ENCODE peak calls at places on chromosomes 3 and 15, in five cellular contexts. One of them, this sample, is unnamed.

GRCh38 chr3:47333907-47334306 is 46.9 kb upstream of the PTPN23 start:
- DNase-seq in foreskin keratinocyte: no peak
- DNase-seq in breast epithelium: no peak
- DNase-seq in right lobe of liver: no peak
- DNase-seq in pancreas: no peak
- DNase-seq in this sample: no peak

GRCh38 chr3:184305577-184305976 is 6.5 kb downstream of the PSMD2 start:
- DNase-seq in breast epithelium: no peak
- DNase-seq in foreskin keratinocyte: no peak
- DNase-seq in right lobe of liver: no peak
- DNase-seq in pancreas: no peak
- DNase-seq in this sample: no peak

GRCh38 chr3:65142476-65142875 is 454.7 kb upstream of the ADAMTS9 start:
- DNase-seq in breast epithelium: no peak
- DNase-seq in pancreas: no peak
- DNase-seq in right lobe of liver: no peak
- DNase-seq in foreskin keratinocyte: no peak
- DNase-seq in this sample: no peak

GRCh38 chr15:68113273-68113672 is 59.2 kb downstream of the PIAS1 start:
- DNase-seq in foreskin keratinocyte: no peak
- DNase-seq in breast epithelium: no peak
- DNase-seq in pancreas: no peak
- DNase-seq in right lobe of liver: peak
- DNase-seq in this sample: no peak

GRCh38 chr15:77507151-77507847 is 86.6 kb downstream of the HMG20A start:
- DNase-seq in right lobe of liver: no peak
- DNase-seq in foreskin keratinocyte: peak
- DNase-seq in pancreas: peak
- DNase-seq in breast epithelium: peak
- DNase-seq in this sample: no peak

GRCh38 chr3:152626226-152626625 is 208.7 kb upstream of the P2RY1 start:
- DNase-seq in breast epithelium: no peak
- DNase-seq in foreskin keratinocyte: peak
- DNase-seq in right lobe of liver: no peak
- DNase-seq in pancreas: no peak
- DNase-seq in this sample: no peak

GRCh38 chr3:187967097-187967496 is 186.9 kb upstream of the LPP start:
- DNase-seq in breast epithelium: no peak
- DNase-seq in pancreas: no peak
- DNase-seq in foreskin keratinocyte: no peak
- DNase-seq in right lobe of liver: no peak
- DNase-seq in this sample: no peak

GRCh38 chr3:120393761-120394160 is 44.6 kb upstream of the LRRC58 start:
- DNase-seq in foreskin keratinocyte: peak
- DNase-seq in right lobe of liver: no peak
- DNase-seq in pancreas: no peak
- DNase-seq in breast epithelium: no peak
- DNase-seq in this sample: no peak

GRCh38 chr3:10693457-10693856 is 122.6 kb upstream of the SLC6A11 start:
- DNase-seq in right lobe of liver: no peak
- DNase-seq in breast epithelium: no peak
- DNase-seq in pancreas: no peak
- DNase-seq in foreskin keratinocyte: no peak
- DNase-seq in this sample: no peak

GRCh38 chr15:96341465-96342142 is 11.1 kb downstream of the NR2F2 start:
- DNase-seq in foreskin keratinocyte: no peak
- DNase-seq in breast epithelium: no peak
- DNase-seq in pancreas: no peak
- DNase-seq in right lobe of liver: peak
- DNase-seq in this sample: no peak

GRCh38 chr15:71804695-71805470 is 5.5 kb upstream of the NR2E3 start:
- DNase-seq in pancreas: no peak
- DNase-seq in foreskin keratinocyte: no peak
- DNase-seq in right lobe of liver: no peak
- DNase-seq in breast epithelium: no peak
- DNase-seq in this sample: no peak

GRCh38 chr3:49006591-49007067 is 562 bp upstream of the WDR6 start:
- DNase-seq in breast epithelium: no peak
- DNase-seq in pancreas: peak
- DNase-seq in right lobe of liver: no peak
- DNase-seq in foreskin keratinocyte: no peak
- DNase-seq in this sample: no peak

GRCh38 chr3:123833398-123833785 is 50.7 kb downstream of the MYLK start:
- DNase-seq in breast epithelium: no peak
- DNase-seq in right lobe of liver: no peak
- DNase-seq in pancreas: no peak
- DNase-seq in foreskin keratinocyte: no peak
- DNase-seq in this sample: no peak

GRCh38 chr3:142929890-142930289 is 33.6 kb downstream of the PAQR9 start:
- DNase-seq in right lobe of liver: no peak
- DNase-seq in breast epithelium: no peak
- DNase-seq in foreskin keratinocyte: no peak
- DNase-seq in pancreas: no peak
- DNase-seq in this sample: no peak

GRCh38 chr3:153260681-153261080 is 98.7 kb downstream of the RAP2B start:
- DNase-seq in pancreas: no peak
- DNase-seq in right lobe of liver: no peak
- DNase-seq in foreskin keratinocyte: no peak
- DNase-seq in breast epithelium: no peak
- DNase-seq in this sample: no peak

GRCh38 chr15:34851751-34852150 is 56.4 kb upstream of the ACTC1 start:
- DNase-seq in breast epithelium: no peak
- DNase-seq in right lobe of liver: no peak
- DNase-seq in pancreas: no peak
- DNase-seq in foreskin keratinocyte: no peak
- DNase-seq in this sample: no peak

GRCh38 chr3:46440531-46441294 is 24.0 kb downstream of the LTF start:
- DNase-seq in foreskin keratinocyte: no peak
- DNase-seq in pancreas: no peak
- DNase-seq in breast epithelium: no peak
- DNase-seq in right lobe of liver: no peak
- DNase-seq in this sample: no peak

GRCh38 chr15:75697523-75698398 is 14.9 kb downstream of the CSPG4 start:
- DNase-seq in right lobe of liver: no peak
- DNase-seq in breast epithelium: no peak
- DNase-seq in pancreas: no peak
- DNase-seq in foreskin keratinocyte: peak
- DNase-seq in this sample: no peak

GRCh38 chr3:159785276-159785675 is 203.4 kb upstream of the IL12A start:
- DNase-seq in pancreas: no peak
- DNase-seq in breast epithelium: no peak
- DNase-seq in right lobe of liver: no peak
- DNase-seq in foreskin keratinocyte: peak
- DNase-seq in this sample: no peak

GRCh38 chr3:177201707-177202397 is 4.6 kb upstream of the TBL1XR1 start:
- DNase-seq in foreskin keratinocyte: peak
- DNase-seq in pancreas: no peak
- DNase-seq in right lobe of liver: no peak
- DNase-seq in breast epithelium: no peak
- DNase-seq in this sample: no peak

GRCh38 chr3:183779896-183780450 is 45.4 kb downstream of the MAP6D1 start:
- DNase-seq in right lobe of liver: no peak
- DNase-seq in pancreas: no peak
- DNase-seq in foreskin keratinocyte: no peak
- DNase-seq in breast epithelium: no peak
- DNase-seq in this sample: no peak

GRCh38 chr3:52983336-52983807 is 62.5 kb downstream of the SFMBT1 start:
- DNase-seq in pancreas: no peak
- DNase-seq in right lobe of liver: no peak
- DNase-seq in breast epithelium: no peak
- DNase-seq in foreskin keratinocyte: no peak
- DNase-seq in this sample: no peak

GRCh38 chr3:46877671-46878125 is at the start of gene PTH1R:
- DNase-seq in foreskin keratinocyte: no peak
- DNase-seq in breast epithelium: no peak
- DNase-seq in right lobe of liver: no peak
- DNase-seq in pancreas: no peak
- DNase-seq in this sample: no peak

GRCh38 chr3:177193706-177194268 is 3.5 kb downstream of the TBL1XR1 start:
- DNase-seq in foreskin keratinocyte: no peak
- DNase-seq in right lobe of liver: no peak
- DNase-seq in breast epithelium: no peak
- DNase-seq in pancreas: no peak
- DNase-seq in this sample: no peak

GRCh38 chr3:70933105-70933810 is 620.8 kb upstream of the MDFIC2 start:
- DNase-seq in foreskin keratinocyte: peak
- DNase-seq in breast epithelium: no peak
- DNase-seq in right lobe of liver: no peak
- DNase-seq in pancreas: no peak
- DNase-seq in this sample: no peak

GRCh38 chr3:12750658-12751071 is 8.4 kb downstream of the TMEM40 start:
- DNase-seq in pancreas: no peak
- DNase-seq in breast epithelium: no peak
- DNase-seq in right lobe of liver: no peak
- DNase-seq in foreskin keratinocyte: no peak
- DNase-seq in this sample: no peak

GRCh38 chr3:124281453-124282316 is 289.8 kb upstream of the ROPN1 start:
- DNase-seq in pancreas: no peak
- DNase-seq in right lobe of liver: no peak
- DNase-seq in foreskin keratinocyte: peak
- DNase-seq in breast epithelium: no peak
- DNase-seq in this sample: no peak

GRCh38 chr3:178352300-178353021 is 183.8 kb upstream of the KCNMB2 start:
- DNase-seq in right lobe of liver: no peak
- DNase-seq in foreskin keratinocyte: peak
- DNase-seq in pancreas: no peak
- DNase-seq in breast epithelium: no peak
- DNase-seq in this sample: peak

GRCh38 chr15:59169337-59169736 is 37.3 kb upstream of the LDHAL6B start:
- DNase-seq in breast epithelium: no peak
- DNase-seq in foreskin keratinocyte: peak
- DNase-seq in pancreas: no peak
- DNase-seq in right lobe of liver: no peak
- DNase-seq in this sample: no peak

GRCh38 chr3:11120091-11120845 is 34.0 kb upstream of the HRH1 start:
- DNase-seq in pancreas: no peak
- DNase-seq in foreskin keratinocyte: no peak
- DNase-seq in right lobe of liver: no peak
- DNase-seq in breast epithelium: no peak
- DNase-seq in this sample: no peak

GRCh38 chr15:51121631-51122225 is 27.0 kb upstream of the TNFAIP8L3 start:
- DNase-seq in breast epithelium: no peak
- DNase-seq in foreskin keratinocyte: no peak
- DNase-seq in right lobe of liver: no peak
- DNase-seq in pancreas: no peak
- DNase-seq in this sample: no peak

GRCh38 chr3:134462236-134463059 is 23.3 kb downstream of the ANAPC13 start:
- DNase-seq in foreskin keratinocyte: peak
- DNase-seq in pancreas: no peak
- DNase-seq in breast epithelium: no peak
- DNase-seq in right lobe of liver: no peak
- DNase-seq in this sample: no peak
- H3K27ac ChIP-seq in foreskin keratinocyte: peak
- H3K27ac ChIP-seq in pancreas: no peak
- H3K27ac ChIP-seq in breast epithelium: peak
- H3K27ac ChIP-seq in right lobe of liver: peak
- H3K27ac ChIP-seq in this sample: peak

GRCh38 chr15:65066001-65066634 is 1.7 kb downstream of the RASL12 start:
- DNase-seq in breast epithelium: no peak
- DNase-seq in pancreas: no peak
- DNase-seq in right lobe of liver: no peak
- DNase-seq in foreskin keratinocyte: no peak
- DNase-seq in this sample: no peak

GRCh38 chr15:65067334-65067644 is 502 bp downstream of the RASL12 start:
- DNase-seq in right lobe of liver: no peak
- DNase-seq in foreskin keratinocyte: no peak
- DNase-seq in breast epithelium: no peak
- DNase-seq in pancreas: no peak
- DNase-seq in this sample: no peak

GRCh38 chr15:65067645-65068416 is at the start of gene RASL12:
- DNase-seq in breast epithelium: no peak
- DNase-seq in right lobe of liver: no peak
- DNase-seq in pancreas: no peak
- DNase-seq in foreskin keratinocyte: no peak
- DNase-seq in this sample: no peak

GRCh38 chr15:65068436-65068835 is 645 bp upstream of the RASL12 start:
- DNase-seq in breast epithelium: no peak
- DNase-seq in foreskin keratinocyte: no peak
- DNase-seq in right lobe of liver: no peak
- DNase-seq in pancreas: no peak
- DNase-seq in this sample: no peak

GRCh38 chr15:65066635-65067333 is 1.0 kb downstream of the RASL12 start:
- DNase-seq in pancreas: no peak
- DNase-seq in right lobe of liver: no peak
- DNase-seq in breast epithelium: no peak
- DNase-seq in foreskin keratinocyte: no peak
- DNase-seq in this sample: no peak
- H3K27ac ChIP-seq in pancreas: no peak
- H3K27ac ChIP-seq in right lobe of liver: no peak
- H3K27ac ChIP-seq in breast epithelium: peak
- H3K27ac ChIP-seq in foreskin keratinocyte: no peak
- H3K27ac ChIP-seq in this sample: peak

DNA sequence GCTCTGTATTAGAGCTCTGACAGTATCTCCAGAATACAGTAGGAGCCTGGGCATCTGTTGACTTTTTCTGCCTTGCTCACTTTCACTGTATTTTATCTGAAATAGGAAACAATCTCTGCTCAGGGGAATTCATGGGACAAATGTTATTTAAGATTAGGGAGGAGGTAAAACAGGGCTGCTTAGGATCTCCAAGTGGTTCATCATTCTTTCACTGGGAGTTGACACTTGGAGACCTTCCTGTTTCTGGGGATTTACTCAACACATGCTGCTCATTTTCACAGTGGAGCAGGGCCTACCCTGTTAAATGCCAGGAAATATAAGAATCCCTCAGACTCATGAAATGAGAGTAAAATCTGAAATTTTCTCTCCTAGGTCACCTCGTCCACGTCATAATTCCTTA is 185.5 kb downstream of the GAP43 start:
- DNase-seq in breast epithelium: no peak
- DNase-seq in pancreas: no peak
- DNase-seq in right lobe of liver: no peak
- DNase-seq in foreskin keratinocyte: no peak
- DNase-seq in this sample: no peak
- H3K27ac ChIP-seq in breast epithelium: no peak
- H3K27ac ChIP-seq in pancreas: no peak
- H3K27ac ChIP-seq in right lobe of liver: no peak
- H3K27ac ChIP-seq in foreskin keratinocyte: no peak
- H3K27ac ChIP-seq in this sample: no peak

DNA sequence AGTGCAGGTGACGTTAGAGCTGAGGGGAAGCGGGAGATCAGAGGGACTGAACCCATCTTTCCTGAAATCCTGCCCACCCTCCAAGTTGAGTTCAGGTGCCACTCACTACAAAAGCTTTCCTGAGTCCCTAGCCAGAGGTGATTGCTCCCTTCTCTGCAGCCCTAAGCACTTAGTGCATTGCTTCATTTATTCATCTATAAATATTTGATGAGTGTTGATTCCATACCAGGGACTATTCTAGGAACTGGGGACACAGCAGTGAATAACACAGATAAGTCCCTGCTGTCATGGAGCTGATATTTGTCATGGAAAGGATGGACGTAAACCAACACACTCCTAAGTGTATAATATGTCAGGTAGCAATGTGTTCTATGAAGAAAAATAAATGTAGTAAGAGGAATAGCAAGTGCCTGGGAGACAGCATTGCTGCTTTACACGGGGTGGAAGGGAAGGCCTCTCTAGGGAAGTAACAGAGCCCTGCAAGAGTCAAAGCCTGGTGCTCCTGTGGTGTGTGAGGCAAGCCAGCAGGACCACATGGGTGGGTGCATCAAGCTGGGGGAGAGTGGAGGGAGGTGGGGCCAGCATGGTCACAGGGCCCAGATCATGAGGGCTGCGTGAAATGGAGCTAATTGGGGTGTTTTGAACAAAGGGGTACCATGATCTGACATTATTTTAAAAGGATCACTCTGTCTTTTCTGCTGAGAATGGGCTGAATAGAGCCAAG is 18.7 kb downstream of the ALPK3 start:
- DNase-seq in pancreas: no peak
- DNase-seq in foreskin keratinocyte: no peak
- DNase-seq in right lobe of liver: no peak
- DNase-seq in breast epithelium: no peak
- DNase-seq in this sample: no peak
- H3K27ac ChIP-seq in pancreas: no peak
- H3K27ac ChIP-seq in foreskin keratinocyte: no peak
- H3K27ac ChIP-seq in right lobe of liver: no peak
- H3K27ac ChIP-seq in breast epithelium: no peak
- H3K27ac ChIP-seq in this sample: no peak